ENCODE peak calls at places on chromosomes 12 and 14, in seven cellular contexts. One of them, this sample, is unnamed.

GRCh38 chr12:52942056-52942913 is 6.6 kb upstream of the KRT18 start:
- DNase-seq in colonic mucosa: peak; percentile 82
- DNase-seq in cardiac fibroblast: no peak
- DNase-seq in Panc1: no peak
- DNase-seq in brain microvascular endothelial cell: no peak
- DNase-seq in fibroblast of mammary gland: no peak
- DNase-seq in endodermal cell: peak; percentile 50
- DNase-seq in this sample: no peak

GRCh38 chr12:127628655-127629054 is 638.3 kb upstream of the TMEM132C start:
- DNase-seq in colonic mucosa: no peak
- DNase-seq in cardiac fibroblast: peak; percentile 30
- DNase-seq in Panc1: no peak
- DNase-seq in brain microvascular endothelial cell: peak; percentile 51
- DNase-seq in fibroblast of mammary gland: peak; percentile 87
- DNase-seq in endodermal cell: no peak
- DNase-seq in this sample: peak; percentile 30

GRCh38 chr12:34208331-34209258 is 186.3 kb downstream of the ALG10 start:
- DNase-seq in colonic mucosa: no peak
- DNase-seq in cardiac fibroblast: no peak
- DNase-seq in Panc1: no peak
- DNase-seq in brain microvascular endothelial cell: no peak
- DNase-seq in fibroblast of mammary gland: no peak
- DNase-seq in endodermal cell: no peak
- DNase-seq in this sample: no peak

GRCh38 chr12:12542964-12543363 is 19.7 kb downstream of the DUSP16 start:
- DNase-seq in colonic mucosa: no peak
- DNase-seq in cardiac fibroblast: no peak
- DNase-seq in Panc1: no peak
- DNase-seq in brain microvascular endothelial cell: no peak
- DNase-seq in fibroblast of mammary gland: no peak
- DNase-seq in endodermal cell: no peak
- DNase-seq in this sample: no peak

GRCh38 chr14:66401447-66402095 is 84.6 kb upstream of the CCDC196 start:
- DNase-seq in colonic mucosa: no peak
- DNase-seq in cardiac fibroblast: peak; percentile 37
- DNase-seq in Panc1: no peak
- DNase-seq in brain microvascular endothelial cell: peak; percentile 1
- DNase-seq in fibroblast of mammary gland: peak; percentile 16
- DNase-seq in endodermal cell: no peak
- DNase-seq in this sample: peak; percentile 4

GRCh38 chr12:26520154-26520553 is 312.8 kb downstream of the ITPR2 start:
- DNase-seq in colonic mucosa: no peak
- DNase-seq in cardiac fibroblast: no peak
- DNase-seq in Panc1: no peak
- DNase-seq in brain microvascular endothelial cell: no peak
- DNase-seq in fibroblast of mammary gland: no peak
- DNase-seq in endodermal cell: no peak
- DNase-seq in this sample: peak; percentile 7

GRCh38 chr14:99382781-99383456 is 97.7 kb downstream of the SETD3 start:
- DNase-seq in colonic mucosa: no peak
- DNase-seq in cardiac fibroblast: peak; percentile 27
- DNase-seq in Panc1: no peak
- DNase-seq in brain microvascular endothelial cell: peak; percentile 72
- DNase-seq in fibroblast of mammary gland: no peak
- DNase-seq in endodermal cell: peak; percentile 38
- DNase-seq in this sample: no peak

GRCh38 chr12:67472551-67472950 is 176.0 kb upstream of the DYRK2 start:
- DNase-seq in colonic mucosa: no peak
- DNase-seq in cardiac fibroblast: no peak
- DNase-seq in Panc1: no peak
- DNase-seq in brain microvascular endothelial cell: no peak
- DNase-seq in fibroblast of mammary gland: no peak
- DNase-seq in endodermal cell: no peak
- DNase-seq in this sample: peak; percentile 56

GRCh38 chr14:75531660-75532317 is 9.5 kb downstream of the BATF start:
- DNase-seq in colonic mucosa: no peak
- DNase-seq in cardiac fibroblast: peak; percentile 72
- DNase-seq in Panc1: peak; percentile 43
- DNase-seq in brain microvascular endothelial cell: no peak
- DNase-seq in fibroblast of mammary gland: peak; percentile 19
- DNase-seq in endodermal cell: no peak
- DNase-seq in this sample: peak; percentile 50

GRCh38 chr12:70507442-70507841 is 129.8 kb downstream of the PTPRB start:
- DNase-seq in colonic mucosa: no peak
- DNase-seq in cardiac fibroblast: peak; percentile 32
- DNase-seq in Panc1: no peak
- DNase-seq in brain microvascular endothelial cell: peak; percentile 45
- DNase-seq in fibroblast of mammary gland: no peak
- DNase-seq in endodermal cell: no peak
- DNase-seq in this sample: peak; percentile 85

GRCh38 chr12:79689477-79690155 is 1.1 kb downstream of the PAWR start:
- DNase-seq in colonic mucosa: peak; percentile 68
- DNase-seq in cardiac fibroblast: peak; percentile 70
- DNase-seq in Panc1: no peak
- DNase-seq in brain microvascular endothelial cell: peak; percentile 42
- DNase-seq in fibroblast of mammary gland: peak; percentile 46
- DNase-seq in endodermal cell: peak; percentile 87
- DNase-seq in this sample: peak; percentile 50

GRCh38 chr14:59481407-59482119 is 2.6 kb downstream of the L3HYPDH start:
- DNase-seq in colonic mucosa: no peak
- DNase-seq in cardiac fibroblast: peak; percentile 87
- DNase-seq in Panc1: no peak
- DNase-seq in brain microvascular endothelial cell: no peak
- DNase-seq in fibroblast of mammary gland: peak; percentile 90
- DNase-seq in endodermal cell: no peak
- DNase-seq in this sample: peak; percentile 85
- H3K4me3 ChIP-seq in colonic mucosa: no peak overlapping the region
- H3K4me3 ChIP-seq in cardiac fibroblast: peak overlapping the region; percentile 90
- H3K4me3 ChIP-seq in Panc1: peak overlapping the region; percentile 87
- H3K4me3 ChIP-seq in brain microvascular endothelial cell: peak overlapping the region; percentile 90
- H3K4me3 ChIP-seq in fibroblast of mammary gland: peak overlapping the region; percentile 87
- H3K4me3 ChIP-seq in endodermal cell: peak overlapping the region; percentile 99
- H3K4me3 ChIP-seq in this sample: peak overlapping the region; percentile 95

GRCh38 chr12:122350444-122350843 is 72.0 kb downstream of the CLIP1 start:
- DNase-seq in colonic mucosa: no peak
- DNase-seq in cardiac fibroblast: peak; percentile 51
- DNase-seq in Panc1: no peak
- DNase-seq in brain microvascular endothelial cell: no peak
- DNase-seq in fibroblast of mammary gland: peak; percentile 84
- DNase-seq in endodermal cell: no peak
- DNase-seq in this sample: peak; percentile 98
- TF ChIP-seq CTCF in colonic mucosa: no peak
- TF ChIP-seq CTCF in cardiac fibroblast: peak; percentile 39
- TF ChIP-seq CTCF in Panc1: no peak
- TF ChIP-seq CTCF in brain microvascular endothelial cell: peak; percentile 16
- TF ChIP-seq CTCF in fibroblast of mammary gland: peak; percentile 29
- TF ChIP-seq CTCF in endodermal cell: peak; percentile 44
- TF ChIP-seq CTCF in this sample: peak; percentile 63

GRCh38 chr12:50353404-50353803 is 43.0 kb downstream of the FAM186A start:
- DNase-seq in colonic mucosa: no peak
- DNase-seq in cardiac fibroblast: no peak
- DNase-seq in Panc1: no peak
- DNase-seq in brain microvascular endothelial cell: no peak
- DNase-seq in fibroblast of mammary gland: no peak
- DNase-seq in endodermal cell: peak; percentile 80
- DNase-seq in this sample: no peak

GRCh38 chr12:50351120-50352043 is 45.0 kb downstream of the FAM186A start:
- DNase-seq in colonic mucosa: peak; percentile 50
- DNase-seq in cardiac fibroblast: peak; percentile 46
- DNase-seq in Panc1: no peak
- DNase-seq in brain microvascular endothelial cell: peak; percentile 24
- DNase-seq in fibroblast of mammary gland: peak; percentile 28
- DNase-seq in endodermal cell: no peak
- DNase-seq in this sample: peak; percentile 43

GRCh38 chr12:50355365-50355764 is 41.0 kb downstream of the FAM186A start:
- DNase-seq in colonic mucosa: no peak
- DNase-seq in cardiac fibroblast: no peak
- DNase-seq in Panc1: no peak
- DNase-seq in brain microvascular endothelial cell: no peak
- DNase-seq in fibroblast of mammary gland: no peak
- DNase-seq in endodermal cell: no peak
- DNase-seq in this sample: no peak

GRCh38 chr12:50354908-50355307 is 41.5 kb downstream of the FAM186A start:
- DNase-seq in colonic mucosa: no peak
- DNase-seq in cardiac fibroblast: peak; percentile 3
- DNase-seq in Panc1: no peak
- DNase-seq in brain microvascular endothelial cell: no peak
- DNase-seq in fibroblast of mammary gland: peak; percentile 51
- DNase-seq in endodermal cell: no peak
- DNase-seq in this sample: no peak

GRCh38 chr12:50353869-50354593 is 42.4 kb downstream of the FAM186A start:
- DNase-seq in colonic mucosa: no peak
- DNase-seq in cardiac fibroblast: peak; percentile 12
- DNase-seq in Panc1: no peak
- DNase-seq in brain microvascular endothelial cell: no peak
- DNase-seq in fibroblast of mammary gland: peak; percentile 21
- DNase-seq in endodermal cell: peak; percentile 53
- DNase-seq in this sample: peak; percentile 40
- H3K4me3 ChIP-seq in colonic mucosa: no peak overlapping the region
- H3K4me3 ChIP-seq in cardiac fibroblast: no peak overlapping the region
- H3K4me3 ChIP-seq in Panc1: no peak overlapping the region
- H3K4me3 ChIP-seq in brain microvascular endothelial cell: no peak overlapping the region
- H3K4me3 ChIP-seq in fibroblast of mammary gland: no peak overlapping the region
- H3K4me3 ChIP-seq in endodermal cell: no peak overlapping the region
- H3K4me3 ChIP-seq in this sample: peak overlapping the region; percentile 14

GRCh38 chr12:8909752-8910151 is 4.6 kb upstream of the PHC1 start:
- DNase-seq in colonic mucosa: no peak
- DNase-seq in cardiac fibroblast: no peak
- DNase-seq in Panc1: no peak
- DNase-seq in brain microvascular endothelial cell: no peak
- DNase-seq in fibroblast of mammary gland: no peak
- DNase-seq in endodermal cell: peak; percentile 53
- DNase-seq in this sample: no peak

GRCh38 chr12:8914716-8915526 is 612 bp downstream of the PHC1 start:
- DNase-seq in colonic mucosa: peak; percentile 64
- DNase-seq in cardiac fibroblast: peak; percentile 60
- DNase-seq in Panc1: no peak
- DNase-seq in brain microvascular endothelial cell: peak; percentile 40
- DNase-seq in fibroblast of mammary gland: peak; percentile 45
- DNase-seq in endodermal cell: peak; percentile 91
- DNase-seq in this sample: peak; percentile 34

GRCh38 chr12:8913702-8914032 is 642 bp upstream of the PHC1 start:
- DNase-seq in colonic mucosa: no peak
- DNase-seq in cardiac fibroblast: no peak
- DNase-seq in Panc1: no peak
- DNase-seq in brain microvascular endothelial cell: no peak
- DNase-seq in fibroblast of mammary gland: peak; percentile 4
- DNase-seq in endodermal cell: no peak
- DNase-seq in this sample: no peak

GRCh38 chr12:8911606-8912268 is 2.6 kb upstream of the PHC1 start:
- DNase-seq in colonic mucosa: no peak
- DNase-seq in cardiac fibroblast: no peak
- DNase-seq in Panc1: no peak
- DNase-seq in brain microvascular endothelial cell: no peak
- DNase-seq in fibroblast of mammary gland: no peak
- DNase-seq in endodermal cell: peak; percentile 64
- DNase-seq in this sample: no peak

GRCh38 chr12:8912910-8913309 is 1.4 kb upstream of the PHC1 start:
- DNase-seq in colonic mucosa: no peak
- DNase-seq in cardiac fibroblast: no peak
- DNase-seq in Panc1: no peak
- DNase-seq in brain microvascular endothelial cell: no peak
- DNase-seq in fibroblast of mammary gland: peak; percentile 5
- DNase-seq in endodermal cell: peak; percentile 84
- DNase-seq in this sample: no peak
- TF ChIP-seq CTCF in colonic mucosa: no peak
- TF ChIP-seq CTCF in cardiac fibroblast: no peak
- TF ChIP-seq CTCF in Panc1: peak; percentile 28
- TF ChIP-seq CTCF in brain microvascular endothelial cell: peak; percentile 31
- TF ChIP-seq CTCF in fibroblast of mammary gland: no peak
- TF ChIP-seq CTCF in endodermal cell: peak; percentile 75
- TF ChIP-seq CTCF in this sample: peak; percentile 14

This sample was measured in fibroblast of the aortic adventitia.